ENCODE peak calls at places on chromosome X, in eight cellular contexts. One of them, this sample, is unnamed.
A peak's percentile ranks its signal among the peaks of the same experiment; 100 is the strongest.

GRCh38 chrX:69128573-69128972 is 36.7 kb downstream of the PJA1 start:
- DNase-seq in ovary: peak; percentile 46
- DNase-seq in CD8-positive, alpha-beta memory T cell: no peak
- DNase-seq in left lung: no peak
- DNase-seq in fibroblast of mammary gland: no peak
- DNase-seq in cardiac muscle cell: peak; percentile 46
- DNase-seq in lung: no peak
- DNase-seq in brain microvascular endothelial cell: no peak
- DNase-seq in this sample: no peak

GRCh38 chrX:151754042-151754419 is 19.5 kb downstream of the CNGA2 start:
- DNase-seq in ovary: no peak
- DNase-seq in CD8-positive, alpha-beta memory T cell: no peak
- DNase-seq in left lung: no peak
- DNase-seq in fibroblast of mammary gland: peak; percentile 79
- DNase-seq in cardiac muscle cell: no peak
- DNase-seq in lung: no peak
- DNase-seq in brain microvascular endothelial cell: peak; percentile 79
- DNase-seq in this sample: no peak

GRCh38 chrX:132822634-132823012 is 135.8 kb downstream of the HS6ST2 start:
- DNase-seq in ovary: no peak
- DNase-seq in CD8-positive, alpha-beta memory T cell: no peak
- DNase-seq in left lung: no peak
- DNase-seq in fibroblast of mammary gland: no peak
- DNase-seq in cardiac muscle cell: no peak
- DNase-seq in lung: no peak
- DNase-seq in brain microvascular endothelial cell: no peak
- DNase-seq in this sample: no peak

GRCh38 chrX:39869846-39870601 is 227.7 kb downstream of the BCOR start:
- DNase-seq in ovary: no peak
- DNase-seq in CD8-positive, alpha-beta memory T cell: peak; percentile 90
- DNase-seq in left lung: no peak
- DNase-seq in fibroblast of mammary gland: peak; percentile 55
- DNase-seq in cardiac muscle cell: no peak
- DNase-seq in lung: no peak
- DNase-seq in brain microvascular endothelial cell: peak; percentile 46
- DNase-seq in this sample: peak; percentile 89

GRCh38 chrX:23134171-23134570 is 134.4 kb downstream of the DDX53 start:
- DNase-seq in ovary: no peak
- DNase-seq in CD8-positive, alpha-beta memory T cell: no peak
- DNase-seq in left lung: no peak
- DNase-seq in fibroblast of mammary gland: no peak
- DNase-seq in cardiac muscle cell: no peak
- DNase-seq in lung: no peak
- DNase-seq in brain microvascular endothelial cell: no peak
- DNase-seq in this sample: no peak

GRCh38 chrX:110444996-110445395 is 86.3 kb downstream of the RTL9 start:
- DNase-seq in ovary: no peak
- DNase-seq in CD8-positive, alpha-beta memory T cell: no peak
- DNase-seq in left lung: no peak
- DNase-seq in fibroblast of mammary gland: no peak
- DNase-seq in cardiac muscle cell: no peak
- DNase-seq in lung: no peak
- DNase-seq in brain microvascular endothelial cell: no peak
- DNase-seq in this sample: no peak

GRCh38 chrX:78375894-78376293 is 48.5 kb upstream of the CYSLTR1 start:
- DNase-seq in ovary: no peak
- DNase-seq in CD8-positive, alpha-beta memory T cell: no peak
- DNase-seq in left lung: no peak
- DNase-seq in fibroblast of mammary gland: no peak
- DNase-seq in cardiac muscle cell: no peak
- DNase-seq in lung: no peak
- DNase-seq in brain microvascular endothelial cell: no peak
- DNase-seq in this sample: peak; percentile 24

GRCh38 chrX:114712466-114712865 is 128.6 kb downstream of the HTR2C start:
- DNase-seq in ovary: no peak
- DNase-seq in CD8-positive, alpha-beta memory T cell: no peak
- DNase-seq in left lung: no peak
- DNase-seq in fibroblast of mammary gland: peak; percentile 60
- DNase-seq in cardiac muscle cell: no peak
- DNase-seq in lung: no peak
- DNase-seq in brain microvascular endothelial cell: no peak
- DNase-seq in this sample: no peak

GRCh38 chrX:141278306-141278705 is 36.0 kb upstream of the SPANXC start:
- DNase-seq in ovary: no peak
- DNase-seq in CD8-positive, alpha-beta memory T cell: no peak
- DNase-seq in left lung: no peak
- DNase-seq in fibroblast of mammary gland: peak; percentile 34
- DNase-seq in cardiac muscle cell: peak; percentile 31
- DNase-seq in lung: no peak
- DNase-seq in brain microvascular endothelial cell: no peak
- DNase-seq in this sample: peak; percentile 1

GRCh38 chrX:17007134-17007768 is 60.8 kb downstream of the REPS2 start:
- DNase-seq in ovary: no peak
- DNase-seq in CD8-positive, alpha-beta memory T cell: no peak
- DNase-seq in left lung: no peak
- DNase-seq in fibroblast of mammary gland: peak; percentile 47
- DNase-seq in cardiac muscle cell: peak; percentile 23
- DNase-seq in lung: no peak
- DNase-seq in brain microvascular endothelial cell: no peak
- DNase-seq in this sample: no peak

GRCh38 chrX:20352935-20353336 is 86.2 kb upstream of the RPS6KA3 start:
- DNase-seq in ovary: no peak
- DNase-seq in CD8-positive, alpha-beta memory T cell: no peak
- DNase-seq in left lung: no peak
- DNase-seq in fibroblast of mammary gland: no peak
- DNase-seq in cardiac muscle cell: no peak
- DNase-seq in lung: no peak
- DNase-seq in brain microvascular endothelial cell: no peak
- DNase-seq in this sample: no peak

GRCh38 chrX:38069991-38070390 is 63.6 kb downstream of the SYTL5 start:
- DNase-seq in ovary: no peak
- DNase-seq in CD8-positive, alpha-beta memory T cell: no peak
- DNase-seq in left lung: no peak
- DNase-seq in fibroblast of mammary gland: no peak
- DNase-seq in cardiac muscle cell: no peak
- DNase-seq in lung: no peak
- DNase-seq in brain microvascular endothelial cell: no peak
- DNase-seq in this sample: no peak

GRCh38 chrX:137166591-137166990 is 132.8 kb upstream of the GPR101 start:
- DNase-seq in ovary: no peak
- DNase-seq in CD8-positive, alpha-beta memory T cell: no peak
- DNase-seq in left lung: no peak
- DNase-seq in fibroblast of mammary gland: no peak
- DNase-seq in cardiac muscle cell: peak; percentile 15
- DNase-seq in lung: no peak
- DNase-seq in brain microvascular endothelial cell: no peak
- DNase-seq in this sample: peak; percentile 26

GRCh38 chrX:39196192-39197102 is 395.2 kb downstream of the MID1IP1 start:
- DNase-seq in ovary: no peak
- DNase-seq in CD8-positive, alpha-beta memory T cell: peak; percentile 51
- DNase-seq in left lung: no peak
- DNase-seq in fibroblast of mammary gland: peak; percentile 85
- DNase-seq in cardiac muscle cell: peak; percentile 36
- DNase-seq in lung: no peak
- DNase-seq in brain microvascular endothelial cell: peak; percentile 77
- DNase-seq in this sample: peak; percentile 77

GRCh38 chrX:16963216-16963615 is 16.8 kb downstream of the REPS2 start:
- DNase-seq in ovary: no peak
- DNase-seq in CD8-positive, alpha-beta memory T cell: no peak
- DNase-seq in left lung: no peak
- DNase-seq in fibroblast of mammary gland: no peak
- DNase-seq in cardiac muscle cell: no peak
- DNase-seq in lung: no peak
- DNase-seq in brain microvascular endothelial cell: no peak
- DNase-seq in this sample: no peak

DNA sequence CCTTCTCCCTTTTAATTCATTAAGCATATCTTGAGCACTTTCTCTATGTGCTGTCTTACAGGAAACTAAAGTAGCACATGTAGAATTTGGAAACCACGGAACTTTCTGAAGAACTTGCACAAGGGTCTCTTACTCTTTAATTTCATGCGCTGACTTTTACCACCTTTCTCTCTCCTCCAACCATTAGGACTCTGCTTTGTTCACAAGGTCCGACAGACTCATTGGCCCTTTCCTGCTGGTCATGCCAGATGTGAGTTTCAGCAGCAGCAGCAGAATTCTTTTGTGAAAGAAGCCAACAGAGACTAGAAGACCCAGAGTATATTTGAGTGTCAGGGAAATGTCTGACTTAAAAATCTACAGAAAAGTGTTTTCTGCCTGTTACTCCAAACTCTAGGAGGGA is 207.1 kb downstream of the GUCY2F start:
- DNase-seq in ovary: no peak
- DNase-seq in CD8-positive, alpha-beta memory T cell: no peak
- DNase-seq in left lung: no peak
- DNase-seq in fibroblast of mammary gland: no peak
- DNase-seq in cardiac muscle cell: no peak
- DNase-seq in lung: no peak
- DNase-seq in brain microvascular endothelial cell: no peak
- DNase-seq in this sample: no peak
- H3K4me3 ChIP-seq in ovary: no peak overlapping the region
- H3K4me3 ChIP-seq in CD8-positive, alpha-beta memory T cell: no peak overlapping the region
- H3K4me3 ChIP-seq in left lung: no peak overlapping the region
- H3K4me3 ChIP-seq in fibroblast of mammary gland: no peak overlapping the region
- H3K4me3 ChIP-seq in cardiac muscle cell: no peak overlapping the region
- H3K4me3 ChIP-seq in lung: no peak overlapping the region
- H3K4me3 ChIP-seq in brain microvascular endothelial cell: no peak overlapping the region
- H3K4me3 ChIP-seq in this sample: no peak overlapping the region

GRCh38 chrX:70446380-70447350 is 2.0 kb downstream of the DLG3 start:
- DNase-seq in ovary: no peak
- DNase-seq in CD8-positive, alpha-beta memory T cell: no peak
- DNase-seq in left lung: no peak
- DNase-seq in fibroblast of mammary gland: no peak
- DNase-seq in cardiac muscle cell: no peak
- DNase-seq in lung: no peak
- DNase-seq in brain microvascular endothelial cell: no peak
- DNase-seq in this sample: no peak

GRCh38 chrX:70442224-70442623 is 2.4 kb upstream of the DLG3 start:
- DNase-seq in ovary: no peak
- DNase-seq in CD8-positive, alpha-beta memory T cell: no peak
- DNase-seq in left lung: no peak
- DNase-seq in fibroblast of mammary gland: no peak
- DNase-seq in cardiac muscle cell: no peak
- DNase-seq in lung: no peak
- DNase-seq in brain microvascular endothelial cell: no peak
- DNase-seq in this sample: no peak

GRCh38 chrX:70445876-70446275 is 1.2 kb downstream of the DLG3 start:
- DNase-seq in ovary: no peak
- DNase-seq in CD8-positive, alpha-beta memory T cell: no peak
- DNase-seq in left lung: no peak
- DNase-seq in fibroblast of mammary gland: no peak
- DNase-seq in cardiac muscle cell: no peak
- DNase-seq in lung: no peak
- DNase-seq in brain microvascular endothelial cell: no peak
- DNase-seq in this sample: no peak

GRCh38 chrX:70445197-70445656 is 592 bp downstream of the DLG3 start:
- DNase-seq in ovary: no peak
- DNase-seq in CD8-positive, alpha-beta memory T cell: no peak
- DNase-seq in left lung: no peak
- DNase-seq in fibroblast of mammary gland: no peak
- DNase-seq in cardiac muscle cell: no peak
- DNase-seq in lung: no peak
- DNase-seq in brain microvascular endothelial cell: no peak
- DNase-seq in this sample: no peak

GRCh38 chrX:70444326-70445196 is at the start of gene DLG3:
- DNase-seq in ovary: no peak
- DNase-seq in CD8-positive, alpha-beta memory T cell: no peak
- DNase-seq in left lung: peak; percentile 51
- DNase-seq in fibroblast of mammary gland: peak; percentile 29
- DNase-seq in cardiac muscle cell: peak; percentile 57
- DNase-seq in lung: no peak
- DNase-seq in brain microvascular endothelial cell: no peak
- DNase-seq in this sample: no peak
- H3K4me3 ChIP-seq in ovary: no peak within 1 kb of the TSS
- H3K4me3 ChIP-seq in CD8-positive, alpha-beta memory T cell: no peak within 1 kb of the TSS
- H3K4me3 ChIP-seq in left lung: no peak within 1 kb of the TSS
- H3K4me3 ChIP-seq in fibroblast of mammary gland: no peak within 1 kb of the TSS
- H3K4me3 ChIP-seq in cardiac muscle cell: no peak within 1 kb of the TSS
- H3K4me3 ChIP-seq in lung: no peak within 1 kb of the TSS
- H3K4me3 ChIP-seq in brain microvascular endothelial cell: no peak within 1 kb of the TSS
- H3K4me3 ChIP-seq in this sample: no peak within 1 kb of the TSS

GRCh38 chrX:41338422-41338821 is 4.5 kb downstream of the DDX3X start:
- DNase-seq in ovary: no peak
- DNase-seq in CD8-positive, alpha-beta memory T cell: no peak
- DNase-seq in left lung: no peak
- DNase-seq in fibroblast of mammary gland: no peak
- DNase-seq in cardiac muscle cell: no peak
- DNase-seq in lung: no peak
- DNase-seq in brain microvascular endothelial cell: no peak
- DNase-seq in this sample: no peak
- H3K4me3 ChIP-seq in ovary: peak overlapping the region; percentile 10
- H3K4me3 ChIP-seq in CD8-positive, alpha-beta memory T cell: no peak overlapping the region
- H3K4me3 ChIP-seq in left lung: peak overlapping the region; percentile 67
- H3K4me3 ChIP-seq in fibroblast of mammary gland: no peak overlapping the region
- H3K4me3 ChIP-seq in cardiac muscle cell: no peak overlapping the region
- H3K4me3 ChIP-seq in lung: no peak overlapping the region
- H3K4me3 ChIP-seq in brain microvascular endothelial cell: no peak overlapping the region
- H3K4me3 ChIP-seq in this sample: no peak overlapping the region

GRCh38 chrX:1420371-1420770 is 28.5 kb upstream of the SLC25A6 start:
- DNase-seq in ovary: no peak
- DNase-seq in CD8-positive, alpha-beta memory T cell: no peak
- DNase-seq in left lung: no peak
- DNase-seq in fibroblast of mammary gland: no peak
- DNase-seq in cardiac muscle cell: no peak
- DNase-seq in lung: no peak
- DNase-seq in brain microvascular endothelial cell: no peak
- DNase-seq in this sample: no peak
- H3K4me3 ChIP-seq in ovary: no peak overlapping the region
- H3K4me3 ChIP-seq in CD8-positive, alpha-beta memory T cell: no peak overlapping the region
- H3K4me3 ChIP-seq in left lung: no peak overlapping the region
- H3K4me3 ChIP-seq in fibroblast of mammary gland: no peak overlapping the region
- H3K4me3 ChIP-seq in cardiac muscle cell: no peak overlapping the region
- H3K4me3 ChIP-seq in lung: no peak overlapping the region
- H3K4me3 ChIP-seq in brain microvascular endothelial cell: no peak overlapping the region
- H3K4me3 ChIP-seq in this sample: no peak overlapping the region

GRCh38 chrX:154429708-154430107 is 1.2 kb downstream of the ATP6AP1 start:
- DNase-seq in ovary: no peak
- DNase-seq in CD8-positive, alpha-beta memory T cell: no peak
- DNase-seq in left lung: no peak
- DNase-seq in fibroblast of mammary gland: no peak
- DNase-seq in cardiac muscle cell: no peak
- DNase-seq in lung: no peak
- DNase-seq in brain microvascular endothelial cell: no peak
- DNase-seq in this sample: no peak
- H3K4me3 ChIP-seq in ovary: no peak overlapping the region
- H3K4me3 ChIP-seq in CD8-positive, alpha-beta memory T cell: no peak overlapping the region
- H3K4me3 ChIP-seq in left lung: peak overlapping the region; percentile 80
- H3K4me3 ChIP-seq in fibroblast of mammary gland: peak overlapping the region; percentile 58
- H3K4me3 ChIP-seq in cardiac muscle cell: peak overlapping the region; percentile 66
- H3K4me3 ChIP-seq in lung: peak overlapping the region; percentile 66
- H3K4me3 ChIP-seq in brain microvascular endothelial cell: peak overlapping the region; percentile 70
- H3K4me3 ChIP-seq in this sample: peak overlapping the region; percentile 64